ENCODE peak calls at places on chromosomes 2 and 18, in four cellular contexts. K is PC-3, L is K562, C is tibial nerve. Y is an unnamed sample.

GRCh38 chr2:241853651-241854341 is 4.9 kb downstream of the PDCD1 start:
- DNase-seq in K (peak), L (no peak), C (no peak), Y (no peak)

GRCh38 chr18:79950440-79951341 is 762 bp downstream of the SLC66A2 start:
- DNase-seq in K (peak), L (peak), C (no peak), Y (no peak)

GRCh38 chr18:10973579-10974260 is 175.6 kb downstream of the PIEZO2 start:
- DNase-seq in K (peak), L (no peak), C (no peak), Y (no peak)

GRCh38 chr2:202161106-202161836 is 77.1 kb downstream of the SUMO1 start:
- DNase-seq in K (peak), L (no peak), C (no peak), Y (no peak)

GRCh38 chr18:59267511-59268126 is 5.6 kb downstream of the RAX start:
- DNase-seq in K (no peak), L (no peak), C (no peak), Y (no peak)

GRCh38 chr2:239184968-239185903 is 215.6 kb downstream of the HDAC4 start:
- DNase-seq in K (no peak), L (no peak), C (no peak), Y (no peak)

GRCh38 chr2:30235008-30235655 is 3.8 kb downstream of the LBH start:
- DNase-seq in K (peak), L (no peak), C (no peak), Y (no peak)

GRCh38 chr2:181785677-181786344 is 105.5 kb upstream of the NEUROD1 start:
- DNase-seq in K (peak), L (no peak), C (no peak), Y (no peak)

GRCh38 chr2:218806346-218806978 is 24.5 kb downstream of the CYP27A1 start:
- DNase-seq in K (peak), L (no peak), C (peak), Y (no peak)

GRCh38 chr2:96251721-96252292 is 14.0 kb downstream of the TMEM127 start:
- DNase-seq in K (peak), L (peak), C (peak), Y (no peak)

GRCh38 chr2:45851576-45852304 is 200.3 kb downstream of the PRKCE start:
- DNase-seq in K (peak), L (no peak), C (no peak), Y (no peak)

GRCh38 chr2:85433511-85434089 is 15.1 kb downstream of the SH2D6 start:
- DNase-seq in K (peak), L (no peak), C (peak), Y (no peak)

GRCh38 chr2:111209045-111209514 is 88.4 kb downstream of the BCL2L11 start:
- DNase-seq in K (peak), L (no peak), C (no peak), Y (no peak)

GRCh38 chr2:212249451-212249850 is 289.2 kb downstream of the ERBB4 start:
- DNase-seq in K (peak), L (no peak), C (no peak), Y (no peak)

GRCh38 chr18:23398401-23398800 is 54.7 kb upstream of the RIOK3 start:
- DNase-seq in K (no peak), L (no peak), C (no peak), Y (no peak)

GRCh38 chr2:157196956-157197355 is 60.5 kb upstream of the GALNT5 start:
- DNase-seq in K (no peak), L (no peak), C (no peak), Y (no peak)

GRCh38 chr18:50466634-50467033 is 91.8 kb downstream of the SKA1 start:
- DNase-seq in K (peak), L (no peak), C (no peak), Y (no peak)

GRCh38 chr2:218074031-218074430 is 5.0 kb downstream of the RUFY4 start:
- DNase-seq in K (peak), L (peak), C (no peak), Y (no peak)

GRCh38 chr2:195710407-195710806 is 53.4 kb downstream of the SLC39A10 start:
- DNase-seq in K (peak), L (no peak), C (no peak), Y (no peak)

GRCh38 chr2:181176540-181176939 is 196.1 kb downstream of the UBE2E3 start:
- DNase-seq in K (peak), L (no peak), C (no peak), Y (no peak)

GRCh38 chr2:98472132-98472650 is 27.5 kb downstream of the INPP4A start:
- DNase-seq in K (no peak), L (peak), C (no peak), Y (no peak)

GRCh38 chr18:26386002-26386401 is 159.8 kb downstream of the TAF4B start:
- DNase-seq in K (peak), L (no peak), C (peak), Y (no peak)

GRCh38 chr2:65425276-65425675 is 7.1 kb downstream of the SPRED2 start:
- DNase-seq in K (no peak), L (no peak), C (no peak), Y (no peak)

GRCh38 chr2:213067888-213068287 is 83.5 kb downstream of the IKZF2 start:
- DNase-seq in K (peak), L (no peak), C (no peak), Y (no peak)

GRCh38 chr2:97742381-97742847 is 29.0 kb downstream of the ZAP70 start:
- DNase-seq in K (peak), L (no peak), C (no peak), Y (peak)

GRCh38 chr2:233435436-233436190 is 81.3 kb downstream of the DGKD start:
- DNase-seq in K (no peak), L (no peak), C (no peak), Y (no peak)

GRCh38 chr18:9809686-9810085 is 76.1 kb upstream of the TXNDC2 start:
- DNase-seq in K (no peak), L (no peak), C (no peak), Y (no peak)

GRCh38 chr2:222877556-222878278 is 16.9 kb downstream of the ACSL3 start:
- DNase-seq in K (peak), L (no peak), C (no peak), Y (no peak)

GRCh38 chr2:23688486-23689130 is 238.3 kb downstream of the ATAD2B start:
- DNase-seq in K (no peak), L (no peak), C (no peak), Y (no peak)

GRCh38 chr18:79506191-79507075 is 110.7 kb downstream of the NFATC1 start:
- DNase-seq in K (no peak), L (no peak), C (peak), Y (no peak)

GRCh38 chr2:3523551-3524041 is 4.3 kb upstream of the ADI1 start:
- DNase-seq in K (peak), L (no peak), C (no peak), Y (no peak)

GRCh38 chr2:181988154-181988924 is 2.7 kb downstream of the PPP1R1C start:
- DNase-seq in K (peak), L (no peak), C (no peak), Y (no peak)

DNA sequence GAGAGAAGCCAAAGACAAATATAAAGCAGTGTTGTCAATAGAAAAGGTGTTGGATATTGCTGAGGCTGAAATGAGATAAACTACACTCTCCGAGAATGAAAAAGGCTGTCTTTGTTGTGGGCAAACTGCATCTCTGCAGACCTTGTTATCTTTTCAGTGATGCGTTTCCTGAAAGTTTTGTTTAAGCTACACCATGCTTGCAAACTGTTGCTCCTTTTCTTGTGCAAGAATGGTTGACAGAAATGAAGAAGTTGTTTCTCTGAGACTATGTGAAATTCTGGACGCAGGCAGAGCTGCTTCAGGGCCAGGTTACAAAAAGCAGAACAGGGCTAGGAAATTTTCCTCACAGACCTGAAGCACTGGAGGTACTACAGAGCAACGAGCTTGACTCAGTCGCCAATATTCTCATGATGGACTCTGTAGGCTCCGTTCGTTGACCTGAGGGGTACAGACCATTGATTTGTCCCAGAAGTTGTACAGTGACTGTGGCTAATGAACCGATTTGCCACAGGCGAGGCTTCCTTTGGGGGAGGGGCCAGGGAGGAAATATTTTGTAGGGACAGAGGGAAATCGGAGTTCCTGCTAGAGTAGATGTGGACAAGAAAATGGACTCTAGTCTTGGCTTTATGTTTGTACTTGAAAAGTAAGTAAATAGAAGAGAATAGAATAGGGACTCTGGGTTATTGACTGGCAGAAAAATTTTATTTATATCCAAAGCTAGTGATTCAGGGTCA is 3.5 kb upstream of the ATL2 start:
- DNase-seq in K (no peak), L (no peak), C (no peak), Y (no peak)
- H3K4me3 ChIP-seq in K (no peak), L (no peak), C (no peak), Y (no peak)

GRCh38 chr18:34880882-34881852 is 160.0 kb upstream of the MAPRE2 start:
- DNase-seq in K (no peak), L (no peak), C (no peak), Y (no peak)

GRCh38 chr18:34886162-34886561 is 155.1 kb upstream of the MAPRE2 start:
- DNase-seq in K (no peak), L (no peak), C (no peak), Y (no peak)

GRCh38 chr18:34875150-34875549 is 165.1 kb downstream of the DTNA start:
- DNase-seq in K (no peak), L (no peak), C (no peak), Y (no peak)

GRCh38 chr18:34884456-34884855 is 156.8 kb upstream of the MAPRE2 start:
- DNase-seq in K (no peak), L (no peak), C (no peak), Y (no peak)

DNA sequence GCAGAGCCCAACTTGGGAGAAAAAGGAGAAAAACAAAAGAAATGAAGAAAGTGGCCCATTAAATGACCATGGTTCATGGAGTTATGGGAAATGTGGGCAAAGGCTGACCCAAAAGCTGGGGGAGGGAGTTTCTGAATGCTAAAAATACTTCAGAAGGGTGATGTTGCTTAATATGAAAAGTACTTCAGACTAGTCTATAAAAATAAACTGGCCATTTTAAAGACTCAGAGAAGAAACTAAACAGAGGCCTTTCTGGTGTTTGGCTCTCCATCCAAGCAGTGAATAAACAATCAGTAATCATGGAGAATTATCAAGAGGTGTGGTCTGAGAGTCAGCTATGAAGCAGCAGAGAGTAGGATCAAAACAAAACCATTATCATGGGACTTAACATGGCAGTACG is 160.8 kb upstream of the MAPRE2 start:
- DNase-seq in K (no peak), L (no peak), C (no peak), Y (no peak)
- H3K27ac ChIP-seq in K (no peak), L (no peak), C (peak), Y (no peak)

GRCh38 chr2:20665261-20666113 is 1.5 kb upstream of the GDF7 start:
- DNase-seq in K (no peak), L (no peak), C (no peak), Y (no peak)

GRCh38 chr2:20666114-20666363 is 905 bp upstream of the GDF7 start:
- DNase-seq in K (no peak), L (no peak), C (no peak), Y (no peak)

GRCh38 chr2:20667531-20668401 is 822 bp downstream of the GDF7 start:
- DNase-seq in K (no peak), L (no peak), C (no peak), Y (no peak)

GRCh38 chr2:20667151-20667530 is 197 bp downstream of the GDF7 start:
- DNase-seq in K (no peak), L (no peak), C (no peak), Y (no peak)

GRCh38 chr2:20666364-20667150 is at the start of gene GDF7:
- DNase-seq in K (no peak), L (peak), C (no peak), Y (no peak)
- TF ChIP-seq CTCF in K (peak), L (no peak), C (no peak), Y (no peak)

GRCh38 chr18:36485772-36486171 is 188.3 kb downstream of the FHOD3 start:
- DNase-seq in K (peak), L (no peak), C (no peak), Y (no peak)

GRCh38 chr18:36477776-36478175 is 180.3 kb downstream of the FHOD3 start:
- DNase-seq in K (no peak), L (no peak), C (no peak), Y (no peak)

GRCh38 chr18:36476433-36476832 is 178.9 kb downstream of the FHOD3 start:
- DNase-seq in K (no peak), L (no peak), C (no peak), Y (no peak)

GRCh38 chr18:36481201-36481657 is 183.7 kb downstream of the FHOD3 start:
- DNase-seq in K (no peak), L (no peak), C (no peak), Y (no peak)

GRCh38 chr18:36481935-36482334 is 184.4 kb downstream of the FHOD3 start:
- DNase-seq in K (no peak), L (no peak), C (no peak), Y (no peak)
- H3K4me3 ChIP-seq in K (no peak), L (no peak), C (no peak), Y (no peak)

GRCh38 chr18:28088477-28088876 is 88.5 kb downstream of the CDH2 start:
- DNase-seq in K (no peak), L (no peak), C (no peak), Y (no peak)
- H3K27ac ChIP-seq in K (no peak), L (no peak), C (no peak), Y (no peak)

GRCh38 chr2:70785137-70785911 is 5.1 kb downstream of the FIGLA start:
- DNase-seq in K (peak), L (peak), C (no peak), Y (peak)
- TF ChIP-seq CTCF in K (peak), L (peak), C (no peak), Y (no peak)

DNA sequence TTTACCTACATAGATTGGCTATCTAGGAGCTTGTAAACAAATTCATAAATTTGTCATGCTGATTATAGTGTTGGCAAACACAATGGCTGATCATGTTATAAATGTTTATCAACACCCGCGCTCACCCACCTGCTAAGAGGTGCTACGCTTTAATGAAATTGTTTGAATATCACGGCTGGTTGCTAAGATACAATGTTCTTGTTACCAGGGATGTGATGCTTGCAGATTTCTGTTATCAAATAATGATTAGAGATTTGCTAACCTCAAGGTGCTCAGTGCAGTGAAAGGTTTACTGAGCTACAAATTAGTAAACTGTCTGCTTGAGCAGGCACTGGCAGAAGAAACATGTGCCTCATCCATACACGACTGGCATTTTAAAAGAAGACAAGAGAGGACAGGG is 160.0 kb upstream of the ZEB2 start:
- DNase-seq in K (no peak), L (no peak), C (no peak), Y (no peak)
- H3K4me3 ChIP-seq in K (no peak), L (no peak), C (no peak), Y (no peak)

DNA sequence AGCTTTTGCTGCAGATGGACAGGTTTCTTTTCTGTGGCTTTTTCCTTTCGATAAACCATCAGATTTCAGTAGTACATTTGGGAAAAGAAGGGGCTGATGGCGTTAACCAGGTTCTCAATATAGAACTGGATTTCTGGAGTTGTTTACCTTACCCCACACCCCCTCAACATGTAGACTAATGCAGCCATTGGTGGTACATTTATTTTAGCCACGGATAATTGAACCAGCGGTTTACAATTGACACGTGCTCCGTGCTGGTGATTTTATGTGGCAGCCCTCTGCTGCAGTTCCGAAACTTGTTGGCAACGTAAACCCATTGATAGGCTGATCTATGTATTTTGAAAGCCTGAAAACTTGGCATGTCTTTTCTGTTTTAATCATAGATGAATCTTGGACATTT is 5.4 kb downstream of the SOX11 start:
- DNase-seq in K (no peak), L (no peak), C (no peak), Y (no peak)
- H3K27ac ChIP-seq in K (no peak), L (no peak), C (no peak), Y (no peak)

DNA sequence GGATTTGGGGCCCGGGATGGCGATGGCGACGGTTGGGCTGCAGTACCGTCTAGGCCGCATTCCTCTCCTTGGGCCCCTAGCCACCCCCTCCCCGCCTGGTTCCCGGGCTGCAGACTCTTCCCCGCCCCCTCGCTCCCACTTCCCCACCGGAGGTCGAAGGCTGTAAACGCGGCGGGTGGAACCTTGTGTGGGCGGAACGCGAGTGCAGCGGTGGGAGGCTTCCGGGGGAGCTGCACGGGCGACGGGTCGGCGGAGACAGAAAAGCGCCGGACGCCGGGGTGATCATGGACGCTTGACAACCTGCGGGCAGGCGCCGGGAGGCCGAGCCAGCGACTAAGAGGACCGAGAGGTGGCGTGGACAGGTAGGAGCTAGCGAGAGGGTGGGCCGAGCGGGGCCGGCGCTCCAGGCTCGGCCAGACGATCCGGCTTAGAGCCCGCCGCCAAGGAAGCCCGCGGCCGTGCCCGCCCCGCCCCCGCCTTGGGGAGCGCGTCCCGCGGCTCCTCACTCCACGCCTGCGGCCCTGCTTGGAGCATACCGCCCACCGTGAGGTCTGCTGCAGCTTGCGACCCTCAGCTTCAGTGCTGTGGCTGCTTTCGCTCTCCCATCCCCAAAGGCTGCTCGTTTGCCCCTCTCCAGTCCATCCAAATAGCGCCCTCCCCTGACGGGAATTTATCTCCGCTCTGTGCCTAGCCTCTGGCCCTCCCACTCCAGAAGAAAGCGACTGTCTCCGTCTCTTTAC is at the start of gene COPS7B:
- DNase-seq in K (peak), L (peak), C (peak), Y (peak)
- TF ChIP-seq CTCF in K (peak), L (peak), C (no peak), Y (peak)

Y was measured in CD8-positive, alpha-beta T cell.